ENCODE peak calls at places on chromosomes 4 and X, in six cellular contexts. One of them, this sample, is unnamed.

GRCh38 chr4:26885912-26886274 is 25.3 kb downstream of the STIM2 start:
- DNase-seq in upper lobe of right lung: no peak
- DNase-seq in GM03348: no peak
- DNase-seq in right atrium auricular region: no peak
- DNase-seq in ELR: no peak
- DNase-seq in NCI-H1092 treated with DMSO at 0.1 percent for 48 hours: no peak
- DNase-seq in this sample: no peak

GRCh38 chr4:96073446-96073845 is 233.6 kb downstream of the PDHA2 start:
- DNase-seq in upper lobe of right lung: no peak
- DNase-seq in GM03348: no peak
- DNase-seq in right atrium auricular region: no peak
- DNase-seq in ELR: no peak
- DNase-seq in NCI-H1092 treated with DMSO at 0.1 percent for 48 hours: no peak
- DNase-seq in this sample: no peak

GRCh38 chrX:13487731-13488505 is 81.5 kb upstream of the EGFL6 start:
- DNase-seq in upper lobe of right lung: no peak
- DNase-seq in GM03348: peak; percentile 38
- DNase-seq in right atrium auricular region: no peak
- DNase-seq in ELR: peak; percentile 78
- DNase-seq in NCI-H1092 treated with DMSO at 0.1 percent for 48 hours: peak; percentile 73
- DNase-seq in this sample: peak; percentile 78

GRCh38 chrX:16963216-16963615 is 16.8 kb downstream of the REPS2 start:
- DNase-seq in upper lobe of right lung: no peak
- DNase-seq in GM03348: no peak
- DNase-seq in right atrium auricular region: no peak
- DNase-seq in ELR: no peak
- DNase-seq in NCI-H1092 treated with DMSO at 0.1 percent for 48 hours: no peak
- DNase-seq in this sample: no peak

GRCh38 chr4:16838226-16838875 is 60.1 kb downstream of the LDB2 start:
- DNase-seq in upper lobe of right lung: no peak
- DNase-seq in GM03348: no peak
- DNase-seq in right atrium auricular region: no peak
- DNase-seq in ELR: no peak
- DNase-seq in NCI-H1092 treated with DMSO at 0.1 percent for 48 hours: no peak
- DNase-seq in this sample: no peak

GRCh38 chr4:99668472-99668871 is 10.8 kb upstream of the C4orf54 start:
- DNase-seq in upper lobe of right lung: no peak
- DNase-seq in GM03348: no peak
- DNase-seq in right atrium auricular region: no peak
- DNase-seq in ELR: no peak
- DNase-seq in NCI-H1092 treated with DMSO at 0.1 percent for 48 hours: no peak
- DNase-seq in this sample: no peak

GRCh38 chrX:107676559-107677378 is 48.5 kb downstream of the PRPS1 start:
- DNase-seq in upper lobe of right lung: peak; percentile 95
- DNase-seq in GM03348: peak; percentile 77
- DNase-seq in right atrium auricular region: peak; percentile 91
- DNase-seq in ELR: peak; percentile 85
- DNase-seq in NCI-H1092 treated with DMSO at 0.1 percent for 48 hours: no peak
- DNase-seq in this sample: peak; percentile 49

GRCh38 chr4:138178566-138178965 is 63.6 kb downstream of the SLC7A11 start:
- DNase-seq in upper lobe of right lung: no peak
- DNase-seq in GM03348: no peak
- DNase-seq in right atrium auricular region: no peak
- DNase-seq in ELR: peak; percentile 60
- DNase-seq in NCI-H1092 treated with DMSO at 0.1 percent for 48 hours: no peak
- DNase-seq in this sample: no peak

GRCh38 chr4:24471623-24472510 is 112.5 kb downstream of the DHX15 start:
- DNase-seq in upper lobe of right lung: no peak
- DNase-seq in GM03348: peak; percentile 26
- DNase-seq in right atrium auricular region: no peak
- DNase-seq in ELR: peak; percentile 34
- DNase-seq in NCI-H1092 treated with DMSO at 0.1 percent for 48 hours: no peak
- DNase-seq in this sample: no peak

GRCh38 chr4:181688886-181689285 is 554.3 kb upstream of the TENM3 start:
- DNase-seq in upper lobe of right lung: no peak
- DNase-seq in GM03348: no peak
- DNase-seq in right atrium auricular region: no peak
- DNase-seq in ELR: peak; percentile 42
- DNase-seq in NCI-H1092 treated with DMSO at 0.1 percent for 48 hours: no peak
- DNase-seq in this sample: peak; percentile 77

GRCh38 chrX:120680090-120680489 is 50.2 kb upstream of the C1GALT1C1 start:
- DNase-seq in upper lobe of right lung: no peak
- DNase-seq in GM03348: no peak
- DNase-seq in right atrium auricular region: no peak
- DNase-seq in ELR: no peak
- DNase-seq in NCI-H1092 treated with DMSO at 0.1 percent for 48 hours: no peak
- DNase-seq in this sample: no peak

GRCh38 chr4:73573794-73574528 is 46.3 kb downstream of the RASSF6 start:
- DNase-seq in upper lobe of right lung: no peak
- DNase-seq in GM03348: peak; percentile 66
- DNase-seq in right atrium auricular region: peak; percentile 61
- DNase-seq in ELR: peak; percentile 81
- DNase-seq in NCI-H1092 treated with DMSO at 0.1 percent for 48 hours: peak; percentile 91
- DNase-seq in this sample: peak; percentile 88

GRCh38 chr4:128134925-128135324 is 73.8 kb downstream of the LARP1B start:
- DNase-seq in upper lobe of right lung: no peak
- DNase-seq in GM03348: no peak
- DNase-seq in right atrium auricular region: no peak
- DNase-seq in ELR: no peak
- DNase-seq in NCI-H1092 treated with DMSO at 0.1 percent for 48 hours: no peak
- DNase-seq in this sample: no peak

GRCh38 chrX:149272690-149273463 is 232.2 kb downstream of the IDS start:
- DNase-seq in upper lobe of right lung: no peak
- DNase-seq in GM03348: no peak
- DNase-seq in right atrium auricular region: no peak
- DNase-seq in ELR: no peak
- DNase-seq in NCI-H1092 treated with DMSO at 0.1 percent for 48 hours: no peak
- DNase-seq in this sample: no peak

GRCh38 chr4:108644237-108644636 is 6.2 kb upstream of the OSTC start:
- DNase-seq in upper lobe of right lung: no peak
- DNase-seq in GM03348: peak; percentile 71
- DNase-seq in right atrium auricular region: no peak
- DNase-seq in ELR: peak; percentile 71
- DNase-seq in NCI-H1092 treated with DMSO at 0.1 percent for 48 hours: no peak
- DNase-seq in this sample: no peak

GRCh38 chr4:184189966-184190365 is 27.7 kb downstream of the ENPP6 start:
- DNase-seq in upper lobe of right lung: no peak
- DNase-seq in GM03348: no peak
- DNase-seq in right atrium auricular region: no peak
- DNase-seq in ELR: no peak
- DNase-seq in NCI-H1092 treated with DMSO at 0.1 percent for 48 hours: no peak
- DNase-seq in this sample: no peak

GRCh38 chrX:24405959-24406358 is 45.5 kb downstream of the SUPT20HL1 start:
- DNase-seq in upper lobe of right lung: no peak
- DNase-seq in GM03348: no peak
- DNase-seq in right atrium auricular region: no peak
- DNase-seq in ELR: no peak
- DNase-seq in NCI-H1092 treated with DMSO at 0.1 percent for 48 hours: no peak
- DNase-seq in this sample: no peak

GRCh38 chr4:10079951-10080873 is 36.4 kb downstream of the WDR1 start:
- DNase-seq in upper lobe of right lung: peak; percentile 46
- DNase-seq in GM03348: no peak
- DNase-seq in right atrium auricular region: no peak
- DNase-seq in ELR: no peak
- DNase-seq in NCI-H1092 treated with DMSO at 0.1 percent for 48 hours: no peak
- DNase-seq in this sample: no peak

GRCh38 chrX:68090266-68090665 is 343.0 kb downstream of the OPHN1 start:
- DNase-seq in upper lobe of right lung: no peak
- DNase-seq in GM03348: no peak
- DNase-seq in right atrium auricular region: no peak
- DNase-seq in ELR: no peak
- DNase-seq in NCI-H1092 treated with DMSO at 0.1 percent for 48 hours: peak; percentile 41
- DNase-seq in this sample: no peak

GRCh38 chr4:1194028-1194900 is 21.9 kb upstream of the SPON2 start:
- DNase-seq in upper lobe of right lung: peak; percentile 70
- DNase-seq in GM03348: peak; percentile 49
- DNase-seq in right atrium auricular region: peak; percentile 77
- DNase-seq in ELR: no peak
- DNase-seq in NCI-H1092 treated with DMSO at 0.1 percent for 48 hours: peak; percentile 16
- DNase-seq in this sample: peak; percentile 39

GRCh38 chr4:109588176-109588575 is 28.1 kb downstream of the MCUB start:
- DNase-seq in upper lobe of right lung: no peak
- DNase-seq in GM03348: no peak
- DNase-seq in right atrium auricular region: no peak
- DNase-seq in ELR: peak; percentile 4
- DNase-seq in NCI-H1092 treated with DMSO at 0.1 percent for 48 hours: no peak
- DNase-seq in this sample: no peak

GRCh38 chr4:119209077-119209476 is 3.4 kb upstream of the USP53 start:
- DNase-seq in upper lobe of right lung: no peak
- DNase-seq in GM03348: peak; percentile 65
- DNase-seq in right atrium auricular region: no peak
- DNase-seq in ELR: peak; percentile 97
- DNase-seq in NCI-H1092 treated with DMSO at 0.1 percent for 48 hours: no peak
- DNase-seq in this sample: no peak

GRCh38 chr4:113979157-113979972 is at the start of gene ARSJ:
- DNase-seq in upper lobe of right lung: peak; percentile 82
- DNase-seq in GM03348: peak; percentile 81
- DNase-seq in right atrium auricular region: peak; percentile 72
- DNase-seq in ELR: peak; percentile 87
- DNase-seq in NCI-H1092 treated with DMSO at 0.1 percent for 48 hours: peak; percentile 64
- DNase-seq in this sample: peak; percentile 46

GRCh38 chrX:41475166-41475565 is 28.0 kb downstream of the NYX start:
- DNase-seq in upper lobe of right lung: no peak
- DNase-seq in GM03348: no peak
- DNase-seq in right atrium auricular region: no peak
- DNase-seq in ELR: no peak
- DNase-seq in NCI-H1092 treated with DMSO at 0.1 percent for 48 hours: no peak
- DNase-seq in this sample: peak; percentile 54

This sample was measured in NCI-H146.